ENCODE peak calls at places on chromosome 14, in seven cellular contexts. One of them, this sample, is unnamed.

GRCh38 chr14:39182770-39183684 is 8.0 kb downstream of the PNN start:
- DNase-seq in DMS153: no peak
- DNase-seq in Caki2: no peak
- DNase-seq in stimulated activated CD8-positive, alpha-beta memory T cell treated with anti-CD3 and anti-CD28 coated beads, Interleukin-15, amount 100 ng/mL, for 24 hours: no peak
- DNase-seq in NCI-H1417 treated with DMSO at 0.1 percent for 48 hours: no peak
- DNase-seq in fibroblast of the aortic adventitia: no peak
- DNase-seq in ACHN: no peak
- DNase-seq in this sample: no peak

GRCh38 chr14:87492556-87492955 is 500.4 kb downstream of the GALC start:
- DNase-seq in DMS153: no peak
- DNase-seq in Caki2: no peak
- DNase-seq in stimulated activated CD8-positive, alpha-beta memory T cell treated with anti-CD3 and anti-CD28 coated beads, Interleukin-15, amount 100 ng/mL, for 24 hours: no peak
- DNase-seq in NCI-H1417 treated with DMSO at 0.1 percent for 48 hours: no peak
- DNase-seq in fibroblast of the aortic adventitia: no peak
- DNase-seq in ACHN: no peak
- DNase-seq in this sample: no peak

GRCh38 chr14:61192970-61193369 is 88.2 kb downstream of the TMEM30B start:
- DNase-seq in DMS153: no peak
- DNase-seq in Caki2: no peak
- DNase-seq in stimulated activated CD8-positive, alpha-beta memory T cell treated with anti-CD3 and anti-CD28 coated beads, Interleukin-15, amount 100 ng/mL, for 24 hours: no peak
- DNase-seq in NCI-H1417 treated with DMSO at 0.1 percent for 48 hours: no peak
- DNase-seq in fibroblast of the aortic adventitia: no peak
- DNase-seq in ACHN: no peak
- DNase-seq in this sample: no peak

GRCh38 chr14:100893228-100893601 is 10.3 kb downstream of the RTL1 start:
- DNase-seq in DMS153: no peak
- DNase-seq in Caki2: no peak
- DNase-seq in stimulated activated CD8-positive, alpha-beta memory T cell treated with anti-CD3 and anti-CD28 coated beads, Interleukin-15, amount 100 ng/mL, for 24 hours: no peak
- DNase-seq in NCI-H1417 treated with DMSO at 0.1 percent for 48 hours: no peak
- DNase-seq in fibroblast of the aortic adventitia: no peak
- DNase-seq in ACHN: no peak
- DNase-seq in this sample: no peak

GRCh38 chr14:73248294-73248868 is 11.1 kb downstream of the PAPLN start:
- DNase-seq in DMS153: no peak
- DNase-seq in Caki2: peak
- DNase-seq in stimulated activated CD8-positive, alpha-beta memory T cell treated with anti-CD3 and anti-CD28 coated beads, Interleukin-15, amount 100 ng/mL, for 24 hours: no peak
- DNase-seq in NCI-H1417 treated with DMSO at 0.1 percent for 48 hours: no peak
- DNase-seq in fibroblast of the aortic adventitia: no peak
- DNase-seq in ACHN: peak
- DNase-seq in this sample: no peak

GRCh38 chr14:29273513-29273912 is 506.9 kb downstream of the FOXG1 start:
- DNase-seq in DMS153: no peak
- DNase-seq in Caki2: no peak
- DNase-seq in stimulated activated CD8-positive, alpha-beta memory T cell treated with anti-CD3 and anti-CD28 coated beads, Interleukin-15, amount 100 ng/mL, for 24 hours: no peak
- DNase-seq in NCI-H1417 treated with DMSO at 0.1 percent for 48 hours: no peak
- DNase-seq in fibroblast of the aortic adventitia: no peak
- DNase-seq in ACHN: no peak
- DNase-seq in this sample: no peak

GRCh38 chr14:91870001-91870400 is 2.7 kb upstream of the TC2N start:
- DNase-seq in DMS153: peak
- DNase-seq in Caki2: no peak
- DNase-seq in stimulated activated CD8-positive, alpha-beta memory T cell treated with anti-CD3 and anti-CD28 coated beads, Interleukin-15, amount 100 ng/mL, for 24 hours: no peak
- DNase-seq in NCI-H1417 treated with DMSO at 0.1 percent for 48 hours: no peak
- DNase-seq in fibroblast of the aortic adventitia: no peak
- DNase-seq in ACHN: no peak
- DNase-seq in this sample: no peak

GRCh38 chr14:24633353-24633752 is 637 bp downstream of the GZMB start:
- DNase-seq in DMS153: no peak
- DNase-seq in Caki2: no peak
- DNase-seq in stimulated activated CD8-positive, alpha-beta memory T cell treated with anti-CD3 and anti-CD28 coated beads, Interleukin-15, amount 100 ng/mL, for 24 hours: no peak
- DNase-seq in NCI-H1417 treated with DMSO at 0.1 percent for 48 hours: no peak
- DNase-seq in fibroblast of the aortic adventitia: no peak
- DNase-seq in ACHN: no peak
- DNase-seq in this sample: no peak

GRCh38 chr14:102828201-102828600 is 51.0 kb downstream of the TRAF3 start:
- DNase-seq in DMS153: no peak
- DNase-seq in Caki2: no peak
- DNase-seq in stimulated activated CD8-positive, alpha-beta memory T cell treated with anti-CD3 and anti-CD28 coated beads, Interleukin-15, amount 100 ng/mL, for 24 hours: no peak
- DNase-seq in NCI-H1417 treated with DMSO at 0.1 percent for 48 hours: no peak
- DNase-seq in fibroblast of the aortic adventitia: no peak
- DNase-seq in ACHN: no peak
- DNase-seq in this sample: no peak

This sample was measured in T47D.